ENCODE peak calls at places on chromosome 16, in five cellular contexts. W is endothelial cell of umbilical vein, R is K562, G is A549, B is HepG2. D is an unnamed sample.

GRCh38 chr16:68062910-68063393 is 22.2 kb upstream of the NFATC3 start:
- DNase-seq in W (no peak), R (no peak), G (no peak), B (no peak), D (no peak)

GRCh38 chr16:51532551-51532950 is 381.5 kb upstream of the SALL1 start:
- DNase-seq in W (no peak), R (no peak), G (no peak), B (no peak), D (no peak)

GRCh38 chr16:56822966-56823739 is 41.9 kb upstream of the SLC12A3 start:
- DNase-seq in W (no peak), R (no peak), G (no peak), B (no peak), D (no peak)

GRCh38 chr16:57630931-57631845 is 2.8 kb downstream of the ADGRG1 start:
- DNase-seq in W (no peak), R (no peak), G (no peak), B (no peak), D (no peak)

GRCh38 chr16:80526418-80527061 is 14.3 kb upstream of the DYNLRB2 start:
- DNase-seq in W (peak), R (peak), G (no peak), B (peak), D (peak)

GRCh38 chr16:75219838-75220237 is 1.1 kb downstream of the CTRB1 start:
- DNase-seq in W (no peak), R (no peak), G (no peak), B (no peak), D (no peak)

GRCh38 chr16:72848045-72848410 is 199.9 kb downstream of the ZFHX3 start:
- DNase-seq in W (no peak), R (no peak), G (peak), B (no peak), D (no peak)

GRCh38 chr16:81158964-81159363 is 62.8 kb upstream of the GCSH start:
- DNase-seq in W (no peak), R (no peak), G (no peak), B (peak), D (no peak)

GRCh38 chr16:20611350-20611902 is 35.3 kb upstream of the ACSM2B start:
- DNase-seq in W (no peak), R (no peak), G (no peak), B (no peak), D (no peak)

GRCh38 chr16:28309811-28310311 is 17.5 kb downstream of the SBK1 start:
- DNase-seq in W (no peak), R (no peak), G (no peak), B (no peak), D (no peak)

GRCh38 chr16:77789085-77789611 is 784 bp downstream of the VAT1L start:
- DNase-seq in W (no peak), R (no peak), G (no peak), B (no peak), D (peak)

GRCh38 chr16:77790964-77791363 is 2.6 kb downstream of the VAT1L start:
- DNase-seq in W (no peak), R (no peak), G (no peak), B (no peak), D (no peak)

GRCh38 chr16:77789646-77790370 is 1.4 kb downstream of the VAT1L start:
- DNase-seq in W (no peak), R (no peak), G (no peak), B (no peak), D (no peak)

GRCh38 chr16:77794586-77794985 is 6.2 kb downstream of the VAT1L start:
- DNase-seq in W (peak), R (no peak), G (no peak), B (no peak), D (no peak)

DNA sequence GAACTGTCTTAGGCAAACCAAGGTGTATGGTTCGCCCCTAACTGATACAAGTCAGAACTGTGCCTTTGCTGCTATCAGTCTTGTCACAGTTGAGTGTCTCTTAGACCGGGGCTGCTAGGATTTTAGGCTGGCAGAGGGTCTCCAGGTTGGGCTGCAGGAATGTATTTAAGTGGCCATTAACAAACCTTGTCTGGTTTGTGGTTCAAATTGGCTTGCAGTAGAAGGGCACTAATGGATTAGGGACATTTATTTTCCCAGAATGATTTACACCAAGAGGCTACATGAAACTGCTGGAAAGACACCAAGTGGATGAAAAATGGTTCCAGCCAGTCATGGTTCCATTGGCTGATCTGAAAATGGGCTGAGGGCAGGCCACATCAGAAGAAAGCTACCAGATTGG is 5.1 kb downstream of the VAT1L start:
- DNase-seq in W (no peak), R (no peak), G (no peak), B (no peak), D (no peak)
- TF ChIP-seq JUN in W (no peak), R (no peak), G (no peak), B (no peak), D (no peak)

GRCh38 chr16:86952769-86953168 is 364.4 kb downstream of the C16orf95 start:
- DNase-seq in W (no peak), R (no peak), G (no peak), B (no peak), D (no peak)

GRCh38 chr16:86956437-86956836 is 360.8 kb downstream of the C16orf95 start:
- DNase-seq in W (no peak), R (no peak), G (no peak), B (no peak), D (no peak)

GRCh38 chr16:86955136-86955890 is 361.9 kb downstream of the C16orf95 start:
- DNase-seq in W (no peak), R (no peak), G (no peak), B (no peak), D (no peak)

GRCh38 chr16:86951831-86952598 is 365.2 kb downstream of the C16orf95 start:
- DNase-seq in W (peak), R (no peak), G (peak), B (no peak), D (no peak)

GRCh38 chr16:86953631-86954465 is 363.3 kb downstream of the C16orf95 start:
- DNase-seq in W (no peak), R (no peak), G (no peak), B (no peak), D (peak)
- TF ChIP-seq JUN in W (no peak), R (no peak), G (no peak), B (no peak), D (no peak)

GRCh38 chr16:4663756-4664465 is 29.5 kb upstream of the NUDT16L1 start:
- DNase-seq in W (no peak), R (no peak), G (no peak), B (peak), D (no peak)
- TF ChIP-seq JUN in W (no peak), R (no peak), G (no peak), B (no peak), D (no peak)

GRCh38 chr16:66290431-66290830 is 76.1 kb upstream of the CDH5 start:
- DNase-seq in W (no peak), R (no peak), G (no peak), B (no peak), D (no peak)
- TF ChIP-seq JUN in W (no peak), R (no peak), G (no peak), B (no peak), D (no peak)

GRCh38 chr16:79257958-79258490 is 342.5 kb downstream of the MAF start:
- DNase-seq in W (no peak), R (no peak), G (no peak), B (no peak), D (no peak)

GRCh38 chr16:79264237-79265104 is 336.1 kb downstream of the MAF start:
- DNase-seq in W (no peak), R (no peak), G (no peak), B (no peak), D (no peak)

GRCh38 chr16:79265701-79266100 is 334.8 kb downstream of the MAF start:
- DNase-seq in W (no peak), R (no peak), G (no peak), B (no peak), D (no peak)

GRCh38 chr16:79261944-79262552 is 338.5 kb downstream of the MAF start:
- DNase-seq in W (no peak), R (no peak), G (no peak), B (no peak), D (no peak)

DNA sequence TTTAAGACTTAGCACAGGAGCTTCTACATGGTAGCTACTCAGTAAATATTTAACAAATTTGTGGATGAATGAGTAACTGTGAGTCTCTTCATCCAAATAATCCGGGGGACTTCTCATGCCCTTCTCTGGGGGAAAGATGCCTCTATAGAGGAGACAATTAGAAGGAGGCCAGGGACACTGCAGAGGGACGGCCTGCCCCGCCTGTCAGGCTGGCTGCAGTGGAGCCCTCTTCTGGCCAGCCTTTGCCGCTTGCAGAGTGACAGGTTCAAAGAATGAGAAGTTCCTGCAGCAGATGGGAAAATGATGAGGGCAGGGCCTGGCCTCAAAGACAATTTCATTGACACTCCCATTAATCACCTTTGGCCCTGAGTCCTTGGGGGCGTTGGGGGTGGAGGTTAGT is 339.1 kb downstream of the MAF start:
- DNase-seq in W (no peak), R (peak), G (no peak), B (peak), D (peak)
- TF ChIP-seq JUN in W (no peak), R (no peak), G (no peak), B (no peak), D (no peak)

GRCh38 chr16:48586083-48586482 is 23.9 kb downstream of the N4BP1 start:
- DNase-seq in W (no peak), R (no peak), G (no peak), B (no peak), D (no peak)

GRCh38 chr16:48580925-48581500 is 29.0 kb downstream of the N4BP1 start:
- DNase-seq in W (peak), R (no peak), G (no peak), B (no peak), D (no peak)

DNA sequence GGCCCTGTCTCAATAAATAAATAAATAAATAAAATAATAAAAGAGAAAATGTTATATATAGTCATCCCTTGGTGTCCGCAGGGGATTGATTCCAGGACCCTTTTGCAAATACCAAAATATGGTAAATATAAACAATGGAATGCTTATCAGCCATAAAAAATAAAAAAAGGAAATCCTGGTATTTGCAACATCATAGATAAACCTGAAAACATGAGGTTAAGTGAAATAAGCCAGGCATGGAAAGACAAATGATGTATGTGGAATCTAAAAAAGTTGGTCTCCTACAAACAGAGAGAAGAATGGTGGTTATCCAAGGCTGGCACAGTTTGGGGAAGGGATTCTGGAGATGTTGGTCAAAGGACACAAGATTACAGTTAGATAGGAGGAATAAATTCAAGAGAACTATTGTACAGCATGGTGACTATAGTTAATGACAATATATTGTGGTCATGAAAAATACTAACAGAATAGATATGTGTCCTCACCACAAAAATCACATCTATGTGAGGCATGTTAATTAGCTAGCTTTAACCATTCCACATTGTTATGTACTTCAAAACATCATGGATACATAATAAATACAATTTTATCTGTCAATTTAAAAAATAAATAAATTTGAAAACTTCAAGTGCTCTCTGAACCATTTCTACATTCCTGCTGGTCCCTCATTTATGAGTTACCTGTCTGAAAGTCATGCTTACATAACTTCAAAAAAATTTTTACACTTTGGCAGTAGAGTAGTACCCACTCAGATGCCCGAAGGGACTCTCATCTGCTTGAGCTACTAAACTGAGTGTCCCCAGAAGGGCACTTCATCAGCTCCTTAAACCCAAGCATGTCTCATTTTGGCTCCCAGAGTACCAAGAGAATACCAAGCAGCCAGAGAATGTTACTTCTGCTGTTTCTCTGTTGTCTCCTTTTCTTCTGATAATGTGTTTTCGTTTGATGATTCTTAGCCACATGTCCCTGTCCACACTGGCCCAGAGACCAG is 26.6 kb downstream of the N4BP1 start:
- DNase-seq in W (no peak), R (no peak), G (no peak), B (no peak), D (no peak)
- TF ChIP-seq JUN in W (no peak), R (no peak), G (no peak), B (no peak), D (no peak)